ENCODE peak calls at places on chromosomes 11 and 22, in four cellular contexts. One of them, this sample, is unnamed.

GRCh38 chr11:75319035-75319877 is 32.2 kb downstream of the ARRB1 start:
- DNase-seq in mammary epithelial cell: peak; percentile 31
- DNase-seq in heart right ventricle: no peak
- DNase-seq in osteoblast: peak; percentile 73
- DNase-seq in this sample: no peak

GRCh38 chr11:79220171-79220570 is 220.7 kb downstream of the TENM4 start:
- DNase-seq in heart right ventricle: no peak
- DNase-seq in osteoblast: no peak
- DNase-seq in mammary epithelial cell: peak; percentile 32
- DNase-seq in this sample: no peak

GRCh38 chr11:16317712-16318111 is 38.6 kb downstream of the SOX6 start:
- DNase-seq in osteoblast: no peak
- DNase-seq in heart right ventricle: no peak
- DNase-seq in mammary epithelial cell: no peak
- DNase-seq in this sample: no peak

GRCh38 chr11:67464411-67465189 is 4.5 kb downstream of the TMEM134 start:
- DNase-seq in osteoblast: peak; percentile 97
- DNase-seq in mammary epithelial cell: peak; percentile 73
- DNase-seq in heart right ventricle: peak; percentile 88
- DNase-seq in this sample: peak; percentile 87

GRCh38 chr11:119376197-119376847 is 5.2 kb downstream of the USP2 start:
- DNase-seq in heart right ventricle: no peak
- DNase-seq in osteoblast: no peak
- DNase-seq in mammary epithelial cell: peak; percentile 79
- DNase-seq in this sample: no peak

GRCh38 chr22:42688914-42689275 is 31.8 kb downstream of the A4GALT start:
- DNase-seq in heart right ventricle: no peak
- DNase-seq in mammary epithelial cell: no peak
- DNase-seq in osteoblast: no peak
- DNase-seq in this sample: no peak

GRCh38 chr22:25160120-25160996 is 39.3 kb upstream of the CRYBB3 start:
- DNase-seq in mammary epithelial cell: no peak
- DNase-seq in heart right ventricle: no peak
- DNase-seq in osteoblast: no peak
- DNase-seq in this sample: no peak

GRCh38 chr22:22730655-22731373 is 86.4 kb downstream of the GGTLC2 start:
- DNase-seq in mammary epithelial cell: no peak
- DNase-seq in osteoblast: no peak
- DNase-seq in heart right ventricle: no peak
- DNase-seq in this sample: no peak

GRCh38 chr11:69718147-69718546 is 14.3 kb upstream of the FGF19 start:
- DNase-seq in heart right ventricle: peak; percentile 52
- DNase-seq in mammary epithelial cell: no peak
- DNase-seq in osteoblast: peak; percentile 93
- DNase-seq in this sample: peak; percentile 29

GRCh38 chr22:36926309-36926708 is 12.9 kb downstream of the CSF2RB start:
- DNase-seq in mammary epithelial cell: no peak
- DNase-seq in heart right ventricle: no peak
- DNase-seq in osteoblast: no peak
- DNase-seq in this sample: no peak
- H3K27me3 ChIP-seq in mammary epithelial cell: no peaks in the 10 kb centered on the region
- H3K27me3 ChIP-seq in heart right ventricle: peaks cover 4% of the 10 kb centered on the region
- H3K27me3 ChIP-seq in osteoblast: peaks cover 19% of the 10 kb centered on the region
- H3K27me3 ChIP-seq in this sample: no peaks in the 10 kb centered on the region

GRCh38 chr11:65720237-65720934 is at the start of gene RNASEH2C:
- DNase-seq in mammary epithelial cell: peak; percentile 81
- DNase-seq in osteoblast: peak; percentile 98
- DNase-seq in heart right ventricle: peak; percentile 83
- DNase-seq in this sample: peak; percentile 75
- H3K27ac ChIP-seq in mammary epithelial cell: peak within 1 kb of the TSS; percentile 33
- H3K27ac ChIP-seq in osteoblast: peak within 1 kb of the TSS; percentile 73
- H3K27ac ChIP-seq in heart right ventricle: peak within 1 kb of the TSS; percentile 95
- H3K27ac ChIP-seq in this sample: peak within 1 kb of the TSS; percentile 76

GRCh38 chr22:44628273-44628672 is 73.7 kb upstream of the PRR5 start:
- DNase-seq in osteoblast: peak; percentile 35
- DNase-seq in heart right ventricle: no peak
- DNase-seq in mammary epithelial cell: no peak
- DNase-seq in this sample: no peak
- H3K27me3 ChIP-seq in osteoblast: peaks cover 4% of the 10 kb centered on the region
- H3K27me3 ChIP-seq in heart right ventricle: no peaks in the 10 kb centered on the region
- H3K27me3 ChIP-seq in mammary epithelial cell: peaks cover 2% of the 10 kb centered on the region
- H3K27me3 ChIP-seq in this sample: no peaks in the 10 kb centered on the region

DNA sequence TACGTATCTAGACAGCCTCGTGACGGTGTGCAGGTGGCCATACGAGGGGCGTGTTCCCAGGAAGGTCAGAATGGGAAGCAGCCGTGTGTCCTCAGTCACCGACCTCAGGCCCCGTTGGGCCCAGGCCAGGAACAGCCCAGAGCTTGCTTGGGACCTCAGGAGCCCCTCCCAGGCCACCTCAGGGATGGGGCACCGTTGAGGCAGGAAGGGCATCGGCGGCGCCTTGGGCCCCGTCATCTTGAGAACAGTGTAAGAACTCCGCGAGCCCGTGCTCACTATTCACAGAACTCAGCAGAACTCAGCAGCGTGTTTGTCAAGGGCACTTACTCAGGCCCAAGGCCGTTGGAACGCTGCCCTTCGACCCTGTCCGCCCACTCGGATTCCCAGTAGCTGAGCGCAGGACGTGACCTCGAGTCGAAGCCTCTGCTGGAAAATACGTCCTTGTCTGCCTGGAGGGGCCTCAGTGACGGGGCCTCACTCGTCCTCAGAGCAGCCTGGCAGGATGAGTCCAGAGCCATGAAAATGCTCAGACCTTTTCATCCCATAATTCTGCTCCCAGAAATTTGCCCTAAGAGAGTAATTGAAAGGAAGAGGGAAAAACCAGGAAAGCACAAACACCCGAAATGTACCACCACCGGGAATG is 1134.8 kb downstream of the BRD1 start:
- DNase-seq in heart right ventricle: no peak
- DNase-seq in mammary epithelial cell: no peak
- DNase-seq in osteoblast: no peak
- DNase-seq in this sample: no peak
- H3K27ac ChIP-seq in heart right ventricle: no peak overlapping the region
- H3K27ac ChIP-seq in mammary epithelial cell: no peak overlapping the region
- H3K27ac ChIP-seq in osteoblast: no peak overlapping the region
- H3K27ac ChIP-seq in this sample: no peak overlapping the region